ENCODE peak calls at places on chromosomes 7 and 10, in ten cellular contexts. One of them, this sample, is unnamed.

GRCh38 chr7:27917774-27918314 is 177.9 kb downstream of the TAX1BP1 start:
- DNase-seq in transverse colon: no peak
- DNase-seq in RWPE1: peak
- DNase-seq in brain microvascular endothelial cell: peak
- DNase-seq in suprapubic skin: no peak
- DNase-seq in colonic mucosa: no peak
- DNase-seq in HFF-Myc: no peak
- DNase-seq in IMR-90: peak
- DNase-seq in heart left ventricle: no peak
- DNase-seq in fibroblast of mammary gland: peak
- DNase-seq in this sample: no peak

GRCh38 chr7:2278026-2278425 is 36.0 kb downstream of the NUDT1 start:
- DNase-seq in colonic mucosa: no peak
- DNase-seq in fibroblast of mammary gland: no peak
- DNase-seq in heart left ventricle: no peak
- DNase-seq in RWPE1: no peak
- DNase-seq in IMR-90: no peak
- DNase-seq in suprapubic skin: no peak
- DNase-seq in HFF-Myc: no peak
- DNase-seq in transverse colon: no peak
- DNase-seq in brain microvascular endothelial cell: no peak
- DNase-seq in this sample: no peak

GRCh38 chr7:116211006-116211912 is 920 bp downstream of the TES start:
- DNase-seq in IMR-90: peak
- DNase-seq in suprapubic skin: peak
- DNase-seq in transverse colon: peak
- DNase-seq in colonic mucosa: peak
- DNase-seq in brain microvascular endothelial cell: peak
- DNase-seq in RWPE1: peak
- DNase-seq in fibroblast of mammary gland: peak
- DNase-seq in HFF-Myc: no peak
- DNase-seq in heart left ventricle: peak
- DNase-seq in this sample: peak

GRCh38 chr7:151081170-151082101 is 827 bp upstream of the FASTK start:
- DNase-seq in colonic mucosa: peak
- DNase-seq in HFF-Myc: no peak
- DNase-seq in heart left ventricle: peak
- DNase-seq in brain microvascular endothelial cell: no peak
- DNase-seq in suprapubic skin: no peak
- DNase-seq in fibroblast of mammary gland: no peak
- DNase-seq in RWPE1: no peak
- DNase-seq in transverse colon: peak
- DNase-seq in IMR-90: no peak
- DNase-seq in this sample: peak

GRCh38 chr7:158587425-158588084 is at the start of gene PTPRN2:
- DNase-seq in HFF-Myc: no peak
- DNase-seq in fibroblast of mammary gland: peak
- DNase-seq in suprapubic skin: no peak
- DNase-seq in transverse colon: peak
- DNase-seq in RWPE1: peak
- DNase-seq in IMR-90: peak
- DNase-seq in brain microvascular endothelial cell: no peak
- DNase-seq in colonic mucosa: peak
- DNase-seq in heart left ventricle: peak
- DNase-seq in this sample: no peak

GRCh38 chr10:33027088-33027487 is 69.1 kb upstream of the ITGB1 start:
- DNase-seq in HFF-Myc: no peak
- DNase-seq in RWPE1: peak
- DNase-seq in IMR-90: no peak
- DNase-seq in fibroblast of mammary gland: no peak
- DNase-seq in heart left ventricle: no peak
- DNase-seq in transverse colon: no peak
- DNase-seq in brain microvascular endothelial cell: no peak
- DNase-seq in colonic mucosa: no peak
- DNase-seq in suprapubic skin: no peak
- DNase-seq in this sample: no peak

GRCh38 chr7:19117081-19117869 is at the start of gene TWIST1:
- DNase-seq in fibroblast of mammary gland: peak
- DNase-seq in brain microvascular endothelial cell: peak
- DNase-seq in colonic mucosa: peak
- DNase-seq in transverse colon: no peak
- DNase-seq in HFF-Myc: peak
- DNase-seq in suprapubic skin: peak
- DNase-seq in heart left ventricle: peak
- DNase-seq in IMR-90: peak
- DNase-seq in RWPE1: peak
- DNase-seq in this sample: peak

GRCh38 chr10:24908793-24909423 is 43.5 kb downstream of the PRTFDC1 start:
- DNase-seq in heart left ventricle: no peak
- DNase-seq in fibroblast of mammary gland: peak
- DNase-seq in RWPE1: peak
- DNase-seq in suprapubic skin: no peak
- DNase-seq in IMR-90: peak
- DNase-seq in brain microvascular endothelial cell: peak
- DNase-seq in HFF-Myc: no peak
- DNase-seq in transverse colon: no peak
- DNase-seq in colonic mucosa: no peak
- DNase-seq in this sample: peak

GRCh38 chr10:132266594-132267161 is 41.1 kb downstream of the STK32C start:
- DNase-seq in RWPE1: no peak
- DNase-seq in transverse colon: no peak
- DNase-seq in suprapubic skin: no peak
- DNase-seq in IMR-90: no peak
- DNase-seq in colonic mucosa: no peak
- DNase-seq in heart left ventricle: no peak
- DNase-seq in HFF-Myc: no peak
- DNase-seq in brain microvascular endothelial cell: no peak
- DNase-seq in fibroblast of mammary gland: no peak
- DNase-seq in this sample: no peak

GRCh38 chr7:157702311-157703023 is 365.7 kb downstream of the DNAJB6 start:
- DNase-seq in transverse colon: peak
- DNase-seq in HFF-Myc: no peak
- DNase-seq in fibroblast of mammary gland: no peak
- DNase-seq in RWPE1: no peak
- DNase-seq in heart left ventricle: peak
- DNase-seq in brain microvascular endothelial cell: no peak
- DNase-seq in colonic mucosa: no peak
- DNase-seq in IMR-90: no peak
- DNase-seq in suprapubic skin: peak
- DNase-seq in this sample: no peak

GRCh38 chr10:77899080-77899477 is 27.5 kb downstream of the DLG5 start:
- DNase-seq in suprapubic skin: no peak
- DNase-seq in fibroblast of mammary gland: peak
- DNase-seq in colonic mucosa: peak
- DNase-seq in IMR-90: peak
- DNase-seq in RWPE1: peak
- DNase-seq in heart left ventricle: no peak
- DNase-seq in transverse colon: peak
- DNase-seq in HFF-Myc: peak
- DNase-seq in brain microvascular endothelial cell: no peak
- DNase-seq in this sample: peak

GRCh38 chr7:56079450-56080185 is 13.1 kb downstream of the PHKG1 start:
- DNase-seq in colonic mucosa: peak
- DNase-seq in HFF-Myc: peak
- DNase-seq in fibroblast of mammary gland: peak
- DNase-seq in brain microvascular endothelial cell: peak
- DNase-seq in heart left ventricle: peak
- DNase-seq in RWPE1: no peak
- DNase-seq in suprapubic skin: peak
- DNase-seq in IMR-90: peak
- DNase-seq in transverse colon: peak
- DNase-seq in this sample: no peak

DNA sequence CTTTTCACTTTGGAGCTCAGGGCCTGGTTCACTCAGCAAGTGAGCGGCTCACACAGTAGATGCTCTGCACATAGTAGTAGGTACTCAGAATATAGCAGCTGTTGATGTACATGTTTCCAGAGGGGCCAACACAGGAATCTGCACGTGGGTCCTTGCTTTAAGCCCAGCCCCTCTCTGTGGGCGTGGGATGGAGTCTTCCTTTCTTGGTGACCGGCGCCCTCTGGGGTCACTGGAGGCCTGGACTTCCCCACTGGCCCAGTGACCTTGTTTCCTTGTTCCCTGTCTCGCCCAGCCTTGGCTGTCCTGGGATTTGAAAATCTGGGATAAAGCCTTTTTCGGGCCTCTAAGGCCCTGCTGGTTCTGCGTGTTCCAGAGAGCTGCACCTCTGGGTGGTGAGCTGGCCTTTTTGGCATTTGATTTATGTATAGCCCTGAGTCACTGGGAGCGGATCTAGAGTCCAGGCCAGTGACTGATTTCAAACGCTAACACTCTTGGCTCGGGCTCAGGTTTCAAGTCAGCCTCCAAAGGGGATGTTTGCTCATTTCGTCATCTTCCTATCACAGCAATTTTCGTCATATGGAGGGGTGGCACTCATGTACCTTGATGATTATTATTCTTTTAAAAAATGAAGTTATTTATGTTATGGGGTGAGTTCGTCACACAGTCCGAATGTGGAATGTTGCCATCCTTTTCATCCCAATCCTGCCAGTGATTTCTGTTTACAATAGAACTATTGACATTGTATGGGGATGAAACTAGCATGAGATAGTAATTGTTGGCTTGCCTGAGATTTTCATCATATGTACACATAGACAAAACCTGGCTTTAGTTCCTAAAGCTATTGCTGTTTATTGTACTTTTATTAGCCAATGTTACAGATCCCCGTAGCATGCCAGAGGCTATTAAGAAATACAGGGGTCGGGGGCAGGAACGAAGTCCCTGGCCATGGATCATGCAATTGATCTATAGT is 65.5 kb downstream of the CUX1 start:
- DNase-seq in brain microvascular endothelial cell: peak
- DNase-seq in HFF-Myc: peak
- DNase-seq in fibroblast of mammary gland: peak
- DNase-seq in IMR-90: peak
- DNase-seq in RWPE1: peak
- DNase-seq in colonic mucosa: peak
- DNase-seq in heart left ventricle: peak
- DNase-seq in transverse colon: peak
- DNase-seq in suprapubic skin: peak
- DNase-seq in this sample: peak
- TF ChIP-seq CTCF in brain microvascular endothelial cell: no peak
- TF ChIP-seq CTCF in HFF-Myc: no peak
- TF ChIP-seq CTCF in fibroblast of mammary gland: no peak
- TF ChIP-seq CTCF in IMR-90: no peak
- TF ChIP-seq CTCF in RWPE1: no peak
- TF ChIP-seq CTCF in colonic mucosa: no peak
- TF ChIP-seq CTCF in heart left ventricle: no peak
- TF ChIP-seq CTCF in transverse colon: no peak
- TF ChIP-seq CTCF in suprapubic skin: no peak
- TF ChIP-seq CTCF in this sample: no peak

GRCh38 chr7:21526448-21526847 is 16.4 kb upstream of the DNAH11 start:
- DNase-seq in colonic mucosa: no peak
- DNase-seq in brain microvascular endothelial cell: no peak
- DNase-seq in fibroblast of mammary gland: no peak
- DNase-seq in transverse colon: no peak
- DNase-seq in HFF-Myc: no peak
- DNase-seq in IMR-90: no peak
- DNase-seq in suprapubic skin: no peak
- DNase-seq in heart left ventricle: no peak
- DNase-seq in RWPE1: no peak
- DNase-seq in this sample: no peak

GRCh38 chr7:21524680-21525079 is 18.2 kb upstream of the DNAH11 start:
- DNase-seq in IMR-90: no peak
- DNase-seq in transverse colon: no peak
- DNase-seq in brain microvascular endothelial cell: no peak
- DNase-seq in fibroblast of mammary gland: no peak
- DNase-seq in RWPE1: no peak
- DNase-seq in suprapubic skin: no peak
- DNase-seq in heart left ventricle: no peak
- DNase-seq in colonic mucosa: no peak
- DNase-seq in HFF-Myc: no peak
- DNase-seq in this sample: no peak

GRCh38 chr7:21526007-21526406 is 16.8 kb upstream of the DNAH11 start:
- DNase-seq in RWPE1: no peak
- DNase-seq in suprapubic skin: no peak
- DNase-seq in fibroblast of mammary gland: peak
- DNase-seq in HFF-Myc: no peak
- DNase-seq in IMR-90: peak
- DNase-seq in brain microvascular endothelial cell: no peak
- DNase-seq in colonic mucosa: no peak
- DNase-seq in heart left ventricle: no peak
- DNase-seq in transverse colon: no peak
- DNase-seq in this sample: peak
- TF ChIP-seq CTCF in RWPE1: peak
- TF ChIP-seq CTCF in suprapubic skin: no peak
- TF ChIP-seq CTCF in fibroblast of mammary gland: peak
- TF ChIP-seq CTCF in HFF-Myc: peak
- TF ChIP-seq CTCF in IMR-90: peak
- TF ChIP-seq CTCF in brain microvascular endothelial cell: peak
- TF ChIP-seq CTCF in colonic mucosa: peak
- TF ChIP-seq CTCF in heart left ventricle: peak
- TF ChIP-seq CTCF in transverse colon: peak
- TF ChIP-seq CTCF in this sample: peak

GRCh38 chr10:109126016-109126415 is 797.3 kb downstream of the XPNPEP1 start:
- DNase-seq in brain microvascular endothelial cell: no peak
- DNase-seq in colonic mucosa: no peak
- DNase-seq in suprapubic skin: no peak
- DNase-seq in heart left ventricle: no peak
- DNase-seq in RWPE1: no peak
- DNase-seq in HFF-Myc: no peak
- DNase-seq in IMR-90: no peak
- DNase-seq in fibroblast of mammary gland: peak
- DNase-seq in transverse colon: no peak
- DNase-seq in this sample: no peak
- TF ChIP-seq CTCF in brain microvascular endothelial cell: no peak
- TF ChIP-seq CTCF in colonic mucosa: no peak
- TF ChIP-seq CTCF in suprapubic skin: no peak
- TF ChIP-seq CTCF in heart left ventricle: no peak
- TF ChIP-seq CTCF in RWPE1: no peak
- TF ChIP-seq CTCF in HFF-Myc: peak
- TF ChIP-seq CTCF in IMR-90: no peak
- TF ChIP-seq CTCF in fibroblast of mammary gland: no peak
- TF ChIP-seq CTCF in transverse colon: no peak
- TF ChIP-seq CTCF in this sample: peak

DNA sequence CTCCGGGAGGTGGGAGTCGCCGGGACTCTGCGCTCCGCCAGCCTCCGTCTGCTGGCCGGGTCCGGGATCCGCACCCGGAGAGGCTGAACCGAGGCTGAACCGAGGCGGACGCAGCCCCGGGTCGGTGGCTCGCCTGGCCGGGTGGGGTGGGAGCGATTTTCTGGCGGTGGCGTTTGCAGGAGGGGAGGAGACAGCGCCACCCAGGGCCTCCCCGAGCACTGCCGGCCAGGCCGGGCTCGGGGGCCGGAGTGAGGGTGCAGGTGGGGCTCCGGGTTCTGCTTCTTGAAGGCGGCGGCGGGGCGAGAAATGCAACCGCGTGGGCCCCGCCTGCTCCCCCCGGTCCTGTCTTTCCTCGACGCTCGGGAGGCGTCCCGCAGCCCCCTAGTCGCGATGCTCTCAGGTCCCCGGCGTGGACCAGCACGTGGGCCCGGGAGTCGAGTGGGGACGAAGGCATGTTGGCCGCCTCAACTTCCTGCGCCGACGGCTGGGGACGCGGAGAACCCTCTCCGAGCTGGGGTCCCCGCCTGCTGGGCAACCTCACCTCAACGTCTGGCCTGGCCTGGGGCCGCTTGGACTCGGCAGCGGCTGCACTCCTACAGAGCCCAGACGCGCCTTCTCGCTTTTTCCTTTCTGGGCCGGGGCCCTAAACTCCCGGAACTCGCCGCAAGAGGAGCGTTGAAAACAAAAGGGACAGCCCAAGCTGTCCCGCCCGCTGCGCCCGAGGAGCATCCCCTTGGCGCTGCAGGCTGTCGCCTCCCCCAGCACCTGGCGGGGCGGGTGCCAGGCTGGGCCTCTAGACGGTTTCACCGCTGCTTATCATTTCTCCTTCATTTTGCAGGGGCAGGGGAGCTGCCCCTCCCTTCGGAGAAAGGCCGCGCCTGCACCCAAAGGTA is 25.2 kb upstream of the VAX1 start:
- DNase-seq in IMR-90: no peak
- DNase-seq in colonic mucosa: no peak
- DNase-seq in RWPE1: no peak
- DNase-seq in heart left ventricle: no peak
- DNase-seq in fibroblast of mammary gland: no peak
- DNase-seq in transverse colon: no peak
- DNase-seq in brain microvascular endothelial cell: no peak
- DNase-seq in suprapubic skin: no peak
- DNase-seq in HFF-Myc: no peak
- DNase-seq in this sample: no peak
- TF ChIP-seq CTCF in IMR-90: no peak
- TF ChIP-seq CTCF in colonic mucosa: no peak
- TF ChIP-seq CTCF in RWPE1: no peak
- TF ChIP-seq CTCF in heart left ventricle: no peak
- TF ChIP-seq CTCF in fibroblast of mammary gland: no peak
- TF ChIP-seq CTCF in transverse colon: no peak
- TF ChIP-seq CTCF in brain microvascular endothelial cell: peak
- TF ChIP-seq CTCF in suprapubic skin: no peak
- TF ChIP-seq CTCF in HFF-Myc: no peak
- TF ChIP-seq CTCF in this sample: no peak